ENCODE peak calls at places on chromosome 1, in four cellular contexts. F is HS-5; N is NAMALWA; E is activated CD4-positive, alpha-beta T cell treated with anti-CD3 and anti-CD28 coated beads, Interleukin-2, amount 50 U/mL, for 48 hours. R is an unnamed sample.

GRCh38 chr1:176878750-176879536 is 285.6 kb downstream of the ASTN1 start:
- DNase-seq in F (no peak), N (peak), E (no peak), R (no peak)

GRCh38 chr1:169514566-169515270 is 29.0 kb upstream of the SLC19A2 start:
- DNase-seq in F (no peak), N (no peak), E (no peak), R (no peak)

GRCh38 chr1:222021124-222021523 is 279.2 kb upstream of the DUSP10 start:
- DNase-seq in F (no peak), N (no peak), E (no peak), R (no peak)

GRCh38 chr1:85225624-85226380 is 25.0 kb upstream of the SYDE2 start:
- DNase-seq in F (no peak), N (no peak), E (no peak), R (no peak)

GRCh38 chr1:35546614-35547013 is 10.6 kb downstream of the KIAA0319L start:
- DNase-seq in F (no peak), N (no peak), E (no peak), R (no peak)

GRCh38 chr1:34744851-34745250 is 10.0 kb upstream of the GJB5 start:
- DNase-seq in F (no peak), N (no peak), E (no peak), R (no peak)

GRCh38 chr1:159714529-159714928 is at the start of gene CRP:
- DNase-seq in F (no peak), N (no peak), E (no peak), R (no peak)

GRCh38 chr1:48644950-48645605 is 131.6 kb downstream of the BEND5 start:
- DNase-seq in F (no peak), N (no peak), E (no peak), R (no peak)

GRCh38 chr1:111852216-111852615 is 96.5 kb downstream of the DDX20 start:
- DNase-seq in F (no peak), N (no peak), E (no peak), R (no peak)

GRCh38 chr1:97806336-97806735 is 114.5 kb downstream of the DPYD start:
- DNase-seq in F (no peak), N (no peak), E (no peak), R (no peak)

GRCh38 chr1:207815913-207816312 is 64.1 kb downstream of the CD46 start:
- DNase-seq in F (no peak), N (no peak), E (peak), R (no peak)

GRCh38 chr1:9767964-9768668 is 55.6 kb downstream of the CLSTN1 start:
- DNase-seq in F (no peak), N (peak), E (peak), R (no peak)

GRCh38 chr1:236733654-236734053 is 47.4 kb downstream of the ACTN2 start:
- DNase-seq in F (no peak), N (no peak), E (no peak), R (no peak)

GRCh38 chr1:56378376-56379070 is 200.8 kb downstream of the PLPP3 start:
- DNase-seq in F (no peak), N (no peak), E (no peak), R (no peak)

GRCh38 chr1:245292571-245292970 is 137.8 kb downstream of the KIF26B start:
- DNase-seq in F (no peak), N (no peak), E (no peak), R (no peak)

GRCh38 chr1:201912832-201913231 is 24.1 kb downstream of the SHISA4 start:
- DNase-seq in F (no peak), N (no peak), E (no peak), R (no peak)

GRCh38 chr1:12246584-12246983 is 16.8 kb downstream of the VPS13D start:
- DNase-seq in F (no peak), N (no peak), E (no peak), R (no peak)

GRCh38 chr1:42927274-42927841 is 31.3 kb downstream of the SLC2A1 start:
- DNase-seq in F (no peak), N (no peak), E (no peak), R (no peak)

GRCh38 chr1:121417289-121417955 is 232.6 kb downstream of the SRGAP2C start:
- DNase-seq in F (no peak), N (no peak), E (no peak), R (peak)

GRCh38 chr1:82452096-82452495 is 651.4 kb downstream of the ADGRL2 start:
- DNase-seq in F (no peak), N (no peak), E (no peak), R (no peak)

GRCh38 chr1:20348326-20348910 is 57.7 kb downstream of the VWA5B1 start:
- DNase-seq in F (no peak), N (no peak), E (no peak), R (no peak)

GRCh38 chr1:198520524-198521254 is 19.8 kb downstream of the ATP6V1G3 start:
- DNase-seq in F (no peak), N (peak), E (no peak), R (no peak)

GRCh38 chr1:109425902-109426277 is 358 bp downstream of the PSMA5 start:
- DNase-seq in F (peak), N (peak), E (peak), R (no peak)

GRCh38 chr1:201468501-201468843 is 516 bp downstream of the PHLDA3 start:
- DNase-seq in F (no peak), N (no peak), E (peak), R (no peak)

GRCh38 chr1:2587860-2588571 is 1.4 kb downstream of the PRXL2B start:
- DNase-seq in F (no peak), N (no peak), E (no peak), R (no peak)

R was measured in epithelial cell of prostate.